ENCODE peak calls at places on chromosomes 1 and 21, in seven cellular contexts. One of them, this sample, is unnamed.
A peak's percentile ranks its signal among the peaks of the same experiment; 100 is the strongest.

GRCh38 chr1:43366179-43366578 is 1.6 kb downstream of the ELOVL1 start:
- DNase-seq in H1: no peak
- DNase-seq in suprapubic skin: no peak
- DNase-seq in HepG2: no peak
- DNase-seq in GM12878: no peak
- DNase-seq in K562: peak; percentile 74
- DNase-seq in transverse colon: peak; percentile 91
- DNase-seq in this sample: peak; percentile 84

GRCh38 chr1:154855186-154855585 is 14.9 kb downstream of the KCNN3 start:
- DNase-seq in H1: no peak
- DNase-seq in suprapubic skin: no peak
- DNase-seq in HepG2: no peak
- DNase-seq in GM12878: no peak
- DNase-seq in K562: no peak
- DNase-seq in transverse colon: no peak
- DNase-seq in this sample: no peak

GRCh38 chr1:201260236-201260591 is 23.1 kb upstream of the PKP1 start:
- DNase-seq in H1: no peak
- DNase-seq in suprapubic skin: peak; percentile 63
- DNase-seq in HepG2: no peak
- DNase-seq in GM12878: no peak
- DNase-seq in K562: no peak
- DNase-seq in transverse colon: no peak
- DNase-seq in this sample: no peak

GRCh38 chr1:155499953-155500621 is 62.5 kb downstream of the ASH1L start:
- DNase-seq in H1: no peak
- DNase-seq in suprapubic skin: no peak
- DNase-seq in HepG2: no peak
- DNase-seq in GM12878: peak; percentile 56
- DNase-seq in K562: no peak
- DNase-seq in transverse colon: peak; percentile 67
- DNase-seq in this sample: no peak

GRCh38 chr1:242411906-242412305 is 112.6 kb downstream of the PLD5 start:
- DNase-seq in H1: no peak
- DNase-seq in suprapubic skin: no peak
- DNase-seq in HepG2: no peak
- DNase-seq in GM12878: no peak
- DNase-seq in K562: no peak
- DNase-seq in transverse colon: no peak
- DNase-seq in this sample: no peak

GRCh38 chr1:213186168-213186567 is 135.1 kb downstream of the RPS6KC1 start:
- DNase-seq in H1: no peak
- DNase-seq in suprapubic skin: no peak
- DNase-seq in HepG2: no peak
- DNase-seq in GM12878: no peak
- DNase-seq in K562: no peak
- DNase-seq in transverse colon: no peak
- DNase-seq in this sample: no peak

GRCh38 chr1:201111672-201112071 is 554 bp downstream of the CACNA1S start:
- DNase-seq in H1: no peak
- DNase-seq in suprapubic skin: no peak
- DNase-seq in HepG2: no peak
- DNase-seq in GM12878: no peak
- DNase-seq in K562: no peak
- DNase-seq in transverse colon: no peak
- DNase-seq in this sample: no peak

GRCh38 chr21:17730782-17731181 is 88.4 kb downstream of the C21orf91 start:
- DNase-seq in H1: no peak
- DNase-seq in suprapubic skin: no peak
- DNase-seq in HepG2: no peak
- DNase-seq in GM12878: no peak
- DNase-seq in K562: no peak
- DNase-seq in transverse colon: no peak
- DNase-seq in this sample: no peak

GRCh38 chr1:11768821-11769220 is 6.8 kb downstream of the C1orf167 start:
- DNase-seq in H1: no peak
- DNase-seq in suprapubic skin: no peak
- DNase-seq in HepG2: no peak
- DNase-seq in GM12878: no peak
- DNase-seq in K562: no peak
- DNase-seq in transverse colon: no peak
- DNase-seq in this sample: no peak

GRCh38 chr1:153422450-153423068 is 6.2 kb downstream of the S100A7A start:
- DNase-seq in H1: no peak
- DNase-seq in suprapubic skin: no peak
- DNase-seq in HepG2: peak; percentile 34
- DNase-seq in GM12878: no peak
- DNase-seq in K562: peak; percentile 76
- DNase-seq in transverse colon: peak; percentile 66
- DNase-seq in this sample: peak; percentile 78

GRCh38 chr1:75543705-75544104 is 67.2 kb downstream of the SLC44A5 start:
- DNase-seq in H1: no peak
- DNase-seq in suprapubic skin: no peak
- DNase-seq in HepG2: no peak
- DNase-seq in GM12878: no peak
- DNase-seq in K562: no peak
- DNase-seq in transverse colon: no peak
- DNase-seq in this sample: no peak

GRCh38 chr1:75542818-75543570 is 67.9 kb downstream of the SLC44A5 start:
- DNase-seq in H1: no peak
- DNase-seq in suprapubic skin: no peak
- DNase-seq in HepG2: no peak
- DNase-seq in GM12878: no peak
- DNase-seq in K562: no peak
- DNase-seq in transverse colon: no peak
- DNase-seq in this sample: no peak

GRCh38 chr1:75539230-75540116 is 71.4 kb downstream of the SLC44A5 start:
- DNase-seq in H1: no peak
- DNase-seq in suprapubic skin: no peak
- DNase-seq in HepG2: no peak
- DNase-seq in GM12878: no peak
- DNase-seq in K562: no peak
- DNase-seq in transverse colon: no peak
- DNase-seq in this sample: no peak
- TF ChIP-seq POLR2AphosphoS5 in H1: no peak
- TF ChIP-seq POLR2AphosphoS5 in suprapubic skin: no peak
- TF ChIP-seq POLR2AphosphoS5 in HepG2: no peak
- TF ChIP-seq POLR2AphosphoS5 in GM12878: no peak
- TF ChIP-seq POLR2AphosphoS5 in K562: no peak
- TF ChIP-seq POLR2AphosphoS5 in transverse colon: no peak
- TF ChIP-seq POLR2AphosphoS5 in this sample: no peak

GRCh38 chr1:92480813-92481597 is 5.7 kb downstream of the GFI1 start:
- DNase-seq in H1: no peak
- DNase-seq in suprapubic skin: no peak
- DNase-seq in HepG2: no peak
- DNase-seq in GM12878: no peak
- DNase-seq in K562: no peak
- DNase-seq in transverse colon: no peak
- DNase-seq in this sample: no peak

GRCh38 chr1:92482665-92483441 is 3.9 kb downstream of the GFI1 start:
- DNase-seq in H1: no peak
- DNase-seq in suprapubic skin: peak; percentile 81
- DNase-seq in HepG2: no peak
- DNase-seq in GM12878: no peak
- DNase-seq in K562: no peak
- DNase-seq in transverse colon: peak; percentile 30
- DNase-seq in this sample: no peak

GRCh38 chr1:92483442-92484170 is 3.1 kb downstream of the GFI1 start:
- DNase-seq in H1: no peak
- DNase-seq in suprapubic skin: no peak
- DNase-seq in HepG2: no peak
- DNase-seq in GM12878: no peak
- DNase-seq in K562: no peak
- DNase-seq in transverse colon: peak; percentile 66
- DNase-seq in this sample: no peak

GRCh38 chr1:92481598-92482403 is 4.9 kb downstream of the GFI1 start:
- DNase-seq in H1: no peak
- DNase-seq in suprapubic skin: no peak
- DNase-seq in HepG2: no peak
- DNase-seq in GM12878: no peak
- DNase-seq in K562: no peak
- DNase-seq in transverse colon: no peak
- DNase-seq in this sample: no peak

DNA sequence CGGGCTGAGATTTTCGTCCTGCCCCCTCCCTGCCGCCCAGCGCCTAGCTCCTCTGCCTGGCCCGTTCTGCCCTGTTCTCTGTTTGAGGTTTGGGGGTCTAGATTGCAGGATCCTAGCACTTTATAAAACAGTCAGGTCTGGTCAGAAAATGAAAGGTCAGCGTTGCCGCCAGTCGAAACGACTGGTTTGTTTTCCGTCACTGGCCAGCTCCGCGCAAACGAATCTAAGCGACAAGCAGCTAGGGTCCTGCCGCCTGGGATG is 4.4 kb downstream of the GFI1 start:
- DNase-seq in H1: no peak
- DNase-seq in suprapubic skin: no peak
- DNase-seq in HepG2: no peak
- DNase-seq in GM12878: no peak
- DNase-seq in K562: no peak
- DNase-seq in transverse colon: no peak
- DNase-seq in this sample: no peak
- H3K4me3 ChIP-seq in H1: peak overlapping the region; percentile 46
- H3K4me3 ChIP-seq in suprapubic skin: peak overlapping the region; percentile 60
- H3K4me3 ChIP-seq in HepG2: no peak overlapping the region
- H3K4me3 ChIP-seq in GM12878: peak overlapping the region; percentile 93
- H3K4me3 ChIP-seq in K562: no peak overlapping the region
- H3K4me3 ChIP-seq in transverse colon: peak overlapping the region; percentile 36
- H3K4me3 ChIP-seq in this sample: peak overlapping the region; percentile 71

DNA sequence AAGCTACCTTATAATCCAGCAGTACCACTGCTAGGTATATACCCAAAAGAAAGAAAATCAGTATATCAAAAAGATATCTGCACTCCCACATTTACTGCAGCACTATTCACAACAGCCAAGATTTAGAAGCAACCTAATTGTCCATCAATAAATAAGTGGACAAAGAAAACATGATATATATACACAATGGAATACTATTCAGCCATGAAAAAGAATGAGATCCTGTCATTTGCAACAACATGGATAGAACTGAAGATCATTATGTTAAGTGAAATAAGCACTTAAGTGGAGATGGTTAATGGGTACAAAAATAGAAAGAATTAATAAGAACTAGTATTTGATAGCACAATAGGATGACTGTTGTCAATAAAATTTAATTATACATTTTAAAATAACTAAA is 90.7 kb upstream of the PKN2 start:
- DNase-seq in H1: no peak
- DNase-seq in suprapubic skin: no peak
- DNase-seq in HepG2: no peak
- DNase-seq in GM12878: no peak
- DNase-seq in K562: no peak
- DNase-seq in transverse colon: no peak
- DNase-seq in this sample: no peak
- TF ChIP-seq EP300 in H1: no peak
- TF ChIP-seq EP300 in suprapubic skin: no peak
- TF ChIP-seq EP300 in HepG2: no peak
- TF ChIP-seq EP300 in GM12878: no peak
- TF ChIP-seq EP300 in K562: no peak
- TF ChIP-seq EP300 in transverse colon: no peak
- TF ChIP-seq EP300 in this sample: no peak

DNA sequence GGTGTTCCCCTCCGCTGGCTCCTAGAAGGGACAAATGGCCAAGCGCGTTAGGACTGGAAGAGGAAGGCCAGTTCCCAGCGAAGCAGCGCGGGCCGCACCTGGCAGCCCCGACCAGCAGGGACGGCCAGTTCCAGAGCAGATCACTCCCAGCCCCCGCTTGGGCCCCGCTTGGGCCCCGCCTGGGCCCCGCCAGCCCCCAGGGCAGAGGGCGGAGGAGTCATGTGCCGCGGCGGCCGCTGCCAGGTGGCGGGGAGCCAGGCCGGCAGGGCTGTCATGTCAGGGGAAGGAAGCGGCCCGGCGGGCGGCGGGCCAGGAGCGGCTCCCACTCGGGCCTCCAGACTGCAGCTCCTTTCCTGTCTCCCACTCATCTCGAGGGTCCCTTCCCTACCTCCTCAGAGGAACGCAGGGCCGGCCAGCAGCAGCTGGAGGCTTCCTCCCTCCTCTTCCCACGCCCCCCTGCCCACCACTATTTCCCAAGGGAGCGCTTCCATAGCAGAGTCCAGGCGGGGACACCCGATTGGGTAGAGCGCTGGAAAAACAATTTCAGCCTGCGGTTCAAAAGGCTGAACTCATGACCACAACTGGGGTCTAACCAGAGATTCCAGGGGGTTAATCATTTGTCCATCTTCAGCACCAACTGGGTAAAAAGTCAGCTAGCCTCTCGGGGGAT is 16.5 kb downstream of the ZNF697 start:
- DNase-seq in H1: no peak
- DNase-seq in suprapubic skin: peak; percentile 92
- DNase-seq in HepG2: peak; percentile 88
- DNase-seq in GM12878: no peak
- DNase-seq in K562: no peak
- DNase-seq in transverse colon: peak; percentile 84
- DNase-seq in this sample: peak; percentile 87
- TF ChIP-seq POLR2AphosphoS5 in H1: no peak
- TF ChIP-seq POLR2AphosphoS5 in suprapubic skin: no peak
- TF ChIP-seq POLR2AphosphoS5 in HepG2: peak; percentile 28
- TF ChIP-seq POLR2AphosphoS5 in GM12878: no peak
- TF ChIP-seq POLR2AphosphoS5 in K562: no peak
- TF ChIP-seq POLR2AphosphoS5 in transverse colon: peak; percentile 77
- TF ChIP-seq POLR2AphosphoS5 in this sample: no peak

DNA sequence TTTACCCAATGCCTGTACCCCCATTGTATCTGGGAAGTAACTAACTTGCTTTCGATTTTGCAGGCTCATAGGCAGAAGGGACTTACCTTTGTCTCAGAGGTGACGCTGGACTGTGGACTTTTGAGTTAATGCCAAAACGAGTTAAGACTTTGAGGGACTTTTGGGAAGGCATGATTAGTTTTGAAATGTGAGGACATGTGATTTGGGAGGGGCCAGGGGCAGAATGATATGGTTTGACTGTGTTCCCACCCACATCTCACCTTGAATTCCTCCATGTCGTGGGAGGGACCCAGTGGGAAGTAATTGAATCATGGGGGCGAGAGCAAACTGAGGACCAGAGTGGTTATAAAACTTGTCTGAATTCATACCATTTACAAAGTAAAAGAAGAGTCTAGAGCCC is 77.1 kb upstream of the HOOK1 start:
- DNase-seq in H1: no peak
- DNase-seq in suprapubic skin: no peak
- DNase-seq in HepG2: no peak
- DNase-seq in GM12878: no peak
- DNase-seq in K562: no peak
- DNase-seq in transverse colon: no peak
- DNase-seq in this sample: no peak
- H3K4me3 ChIP-seq in H1: no peak overlapping the region
- H3K4me3 ChIP-seq in suprapubic skin: no peak overlapping the region
- H3K4me3 ChIP-seq in HepG2: no peak overlapping the region
- H3K4me3 ChIP-seq in GM12878: no peak overlapping the region
- H3K4me3 ChIP-seq in K562: no peak overlapping the region
- H3K4me3 ChIP-seq in transverse colon: no peak overlapping the region
- H3K4me3 ChIP-seq in this sample: no peak overlapping the region

DNA sequence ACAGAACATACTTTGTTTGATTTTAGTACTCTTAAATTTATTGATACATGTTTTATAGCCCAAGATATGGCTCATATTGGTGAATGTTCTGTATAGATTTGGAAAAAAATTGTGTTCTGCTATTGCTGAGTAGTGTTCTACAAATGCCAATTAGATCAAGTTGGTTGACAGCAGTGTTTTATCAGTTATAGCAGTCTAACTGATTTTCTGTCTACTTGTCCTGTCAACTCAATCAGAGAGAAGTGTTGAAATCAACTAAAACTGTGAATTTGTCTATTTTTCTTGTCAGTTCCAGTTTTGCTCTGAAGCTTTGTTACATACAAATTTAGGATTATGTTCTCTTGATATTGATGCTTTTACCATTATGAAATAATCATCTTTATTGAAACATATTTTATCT is 14.7 kb upstream of the MT1HL1 start:
- DNase-seq in H1: no peak
- DNase-seq in suprapubic skin: no peak
- DNase-seq in HepG2: no peak
- DNase-seq in GM12878: no peak
- DNase-seq in K562: no peak
- DNase-seq in transverse colon: no peak
- DNase-seq in this sample: no peak
- TF ChIP-seq EP300 in H1: no peak
- TF ChIP-seq EP300 in suprapubic skin: no peak
- TF ChIP-seq EP300 in HepG2: no peak
- TF ChIP-seq EP300 in GM12878: no peak
- TF ChIP-seq EP300 in K562: no peak
- TF ChIP-seq EP300 in transverse colon: no peak
- TF ChIP-seq EP300 in this sample: no peak

This sample was measured in stomach.